ENCODE peak calls at places on chromosomes 1 and 21, in four cellular contexts. V is AG10803, Z is choroid plexus epithelial cell, O is astrocyte of the spinal cord. L is an unnamed sample.

GRCh38 chr21:39232926-39233325 is 49.7 kb upstream of the PSMG1 start:
- DNase-seq in V (no peak), O (peak; percentile 10), Z (peak; percentile 43), L (no peak)

GRCh38 chr1:51650198-51650597 is 33.3 kb downstream of the OSBPL9 start:
- DNase-seq in O (no peak), V (no peak), Z (no peak), L (no peak)

GRCh38 chr1:3773572-3774502 is 1.3 kb downstream of the SMIM1 start:
- DNase-seq in O (no peak), V (no peak), Z (no peak), L (no peak)

GRCh38 chr1:106787511-106787910 is 269.0 kb upstream of the PRMT6 start:
- DNase-seq in O (no peak), V (no peak), Z (no peak), L (no peak)

GRCh38 chr1:200849430-200849829 is 23.4 kb upstream of the GPR25 start:
- DNase-seq in Z (no peak), O (no peak), V (no peak), L (no peak)

GRCh38 chr1:243316366-243316989 is 60.6 kb downstream of the SDCCAG8 start:
- DNase-seq in O (no peak), V (no peak), Z (no peak), L (no peak)

GRCh38 chr1:119611701-119612113 is 36.4 kb downstream of the ZNF697 start:
- DNase-seq in Z (peak; percentile 65), V (peak; percentile 28), O (peak; percentile 46), L (no peak)

GRCh38 chr1:207883660-207884245 is 27.2 kb downstream of the CD34 start:
- DNase-seq in O (no peak), V (no peak), Z (no peak), L (no peak)

GRCh38 chr1:183493540-183494245 is 21.4 kb downstream of the SMG7 start:
- DNase-seq in O (no peak), Z (peak; percentile 41), V (no peak), L (no peak)
- H3K4me3 ChIP-seq in O (no peak overlapping the region), Z (no peak overlapping the region), V (no peak overlapping the region), L (no peak overlapping the region)

GRCh38 chr1:2514863-2515762 is 11.3 kb downstream of the PANK4 start:
- DNase-seq in O (no peak), Z (no peak), V (no peak), L (no peak)
- TF ChIP-seq CTCF in O (peak; percentile 28), Z (peak; percentile 34), V (no peak), L (no peak)

GRCh38 chr1:155976062-155976912 is 2.1 kb downstream of the ARHGEF2 start:
- DNase-seq in O (peak; percentile 78), V (peak; percentile 71), Z (peak; percentile 66), L (no peak)

GRCh38 chr1:155973723-155974122 is 4.6 kb downstream of the ARHGEF2 start:
- DNase-seq in V (no peak), Z (no peak), O (no peak), L (no peak)

GRCh38 chr1:155975375-155976061 is 2.8 kb downstream of the ARHGEF2 start:
- DNase-seq in V (no peak), O (no peak), Z (no peak), L (no peak)

GRCh38 chr1:155971910-155972809 is 6.2 kb downstream of the ARHGEF2 start:
- DNase-seq in Z (no peak), O (no peak), V (no peak), L (no peak)

GRCh38 chr1:155974208-155975165 is 3.9 kb downstream of the ARHGEF2 start:
- DNase-seq in O (no peak), Z (no peak), V (no peak), L (no peak)
- H3K4me3 ChIP-seq in O (peak overlapping the region; percentile 93), Z (peak overlapping the region; percentile 85), V (peak overlapping the region; percentile 92), L (peak overlapping the region; percentile 91)

GRCh38 chr1:221557024-221557423 is 184.9 kb downstream of the DUSP10 start:
- DNase-seq in Z (no peak), O (no peak), V (no peak), L (peak; percentile 40)
- TF ChIP-seq CTCF in Z (no peak), O (no peak), V (no peak), L (no peak)

GRCh38 chr1:212288614-212289013 is 3.4 kb downstream of the PPP2R5A start:
- DNase-seq in Z (peak; percentile 54), V (peak; percentile 78), O (peak; percentile 71), L (peak; percentile 45)

GRCh38 chr1:212287261-212287895 is 2.2 kb downstream of the PPP2R5A start:
- DNase-seq in O (no peak), V (no peak), Z (no peak), L (no peak)

GRCh38 chr1:212291505-212292134 is 6.4 kb downstream of the PPP2R5A start:
- DNase-seq in O (peak; percentile 50), Z (peak; percentile 72), V (peak; percentile 40), L (peak; percentile 63)

GRCh38 chr1:212290608-212291007 is 5.4 kb downstream of the PPP2R5A start:
- DNase-seq in Z (peak; percentile 29), V (no peak), O (no peak), L (no peak)

GRCh38 chr1:212289262-212290077 is 4.3 kb downstream of the PPP2R5A start:
- DNase-seq in O (no peak), V (no peak), Z (no peak), L (no peak)
- H3K4me3 ChIP-seq in O (no peak overlapping the region), V (no peak overlapping the region), Z (no peak overlapping the region), L (no peak overlapping the region)

GRCh38 chr21:18522181-18522771 is 118.7 kb upstream of the TMPRSS15 start:
- DNase-seq in V (no peak), O (peak; percentile 54), Z (peak; percentile 64), L (no peak)
- TF ChIP-seq CTCF in V (no peak), O (peak; percentile 37), Z (peak; percentile 37), L (no peak)

DNA sequence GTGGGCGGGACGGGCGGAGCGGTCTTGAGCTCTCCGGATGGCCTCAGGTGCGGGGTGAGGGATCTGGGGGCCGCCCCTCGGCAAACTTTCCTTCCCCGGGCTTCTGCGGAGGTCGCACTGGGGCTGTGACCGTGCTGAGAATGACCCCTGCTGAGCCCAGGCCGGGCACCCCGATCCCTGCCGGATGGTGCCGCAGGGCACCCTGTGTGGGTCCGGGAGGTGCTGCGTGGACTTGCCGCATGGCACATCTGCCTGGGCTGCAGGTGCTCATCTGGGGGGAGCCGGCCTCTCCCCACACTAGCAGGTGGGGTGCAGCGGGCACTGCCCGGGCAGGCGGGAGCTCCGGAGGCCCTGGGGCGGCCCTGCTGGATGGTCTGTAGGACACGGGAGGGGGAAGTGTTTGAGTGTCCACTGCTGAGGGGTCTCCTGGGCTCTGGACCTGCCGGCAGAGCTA is 31.8 kb upstream of the PEX10 start:
- DNase-seq in Z (no peak), V (no peak), O (no peak), L (no peak)
- H3K4me3 ChIP-seq in Z (no peak overlapping the region), V (no peak overlapping the region), O (no peak overlapping the region), L (no peak overlapping the region)

L was measured in foreskin fibroblast.